ENCODE peak calls at places on chromosomes 6 and 20, in four cellular contexts. One of them, this sample, is unnamed.

GRCh38 chr6:2819891-2820814 is 21.5 kb downstream of the SERPINB1 start:
- DNase-seq in cardiac muscle cell: no peak
- DNase-seq in upper lobe of left lung: no peak
- DNase-seq in neural progenitor cell: no peak
- DNase-seq in this sample: no peak

GRCh38 chr6:68008445-68008844 is 626.6 kb upstream of the ADGRB3 start:
- DNase-seq in cardiac muscle cell: no peak
- DNase-seq in upper lobe of left lung: no peak
- DNase-seq in neural progenitor cell: no peak
- DNase-seq in this sample: no peak

GRCh38 chr20:1171461-1172093 is 13.2 kb downstream of the TMEM74B start:
- DNase-seq in cardiac muscle cell: peak
- DNase-seq in upper lobe of left lung: no peak
- DNase-seq in neural progenitor cell: peak
- DNase-seq in this sample: peak

GRCh38 chr6:170173416-170173990 is 117.4 kb downstream of the DLL1 start:
- DNase-seq in cardiac muscle cell: no peak
- DNase-seq in upper lobe of left lung: no peak
- DNase-seq in neural progenitor cell: no peak
- DNase-seq in this sample: peak

GRCh38 chr20:4369798-4370124 is 351.9 kb upstream of the PRND start:
- DNase-seq in cardiac muscle cell: no peak
- DNase-seq in upper lobe of left lung: no peak
- DNase-seq in neural progenitor cell: no peak
- DNase-seq in this sample: no peak

GRCh38 chr6:84921891-84922290 is 157.5 kb upstream of the TBX18 start:
- DNase-seq in cardiac muscle cell: no peak
- DNase-seq in upper lobe of left lung: no peak
- DNase-seq in neural progenitor cell: no peak
- DNase-seq in this sample: no peak

GRCh38 chr6:149884617-149885016 is 13.3 kb downstream of the RAET1E start:
- DNase-seq in cardiac muscle cell: no peak
- DNase-seq in upper lobe of left lung: peak
- DNase-seq in neural progenitor cell: no peak
- DNase-seq in this sample: no peak

GRCh38 chr6:160462551-160463109 is 114.5 kb downstream of the SLC22A3 start:
- DNase-seq in cardiac muscle cell: no peak
- DNase-seq in upper lobe of left lung: no peak
- DNase-seq in neural progenitor cell: no peak
- DNase-seq in this sample: no peak

GRCh38 chr20:1225263-1225728 is 548 bp upstream of the RAD21L1 start:
- DNase-seq in cardiac muscle cell: no peak
- DNase-seq in upper lobe of left lung: no peak
- DNase-seq in neural progenitor cell: no peak
- DNase-seq in this sample: no peak

GRCh38 chr20:11993886-11994466 is 76.3 kb downstream of the BTBD3 start:
- DNase-seq in cardiac muscle cell: no peak
- DNase-seq in upper lobe of left lung: no peak
- DNase-seq in neural progenitor cell: no peak
- DNase-seq in this sample: peak

GRCh38 chr20:54132612-54133433 is 41.0 kb downstream of the CYP24A1 start:
- DNase-seq in cardiac muscle cell: peak
- DNase-seq in upper lobe of left lung: no peak
- DNase-seq in neural progenitor cell: peak
- DNase-seq in this sample: peak

GRCh38 chr6:62393608-62394007 is 107.6 kb upstream of the KHDRBS2 start:
- DNase-seq in cardiac muscle cell: no peak
- DNase-seq in upper lobe of left lung: no peak
- DNase-seq in neural progenitor cell: peak
- DNase-seq in this sample: peak

GRCh38 chr6:27101824-27102223 is 145.7 kb upstream of the PRSS16 start:
- DNase-seq in cardiac muscle cell: no peak
- DNase-seq in upper lobe of left lung: no peak
- DNase-seq in neural progenitor cell: peak
- DNase-seq in this sample: no peak

GRCh38 chr6:11236351-11236750 is 3.9 kb upstream of the NEDD9 start:
- DNase-seq in cardiac muscle cell: peak
- DNase-seq in upper lobe of left lung: no peak
- DNase-seq in neural progenitor cell: no peak
- DNase-seq in this sample: no peak

GRCh38 chr6:143691155-143691554 is 13.4 kb downstream of the PHACTR2 start:
- DNase-seq in cardiac muscle cell: no peak
- DNase-seq in upper lobe of left lung: no peak
- DNase-seq in neural progenitor cell: no peak
- DNase-seq in this sample: no peak

GRCh38 chr6:332671-333070 is 40.4 kb downstream of the DUSP22 start:
- DNase-seq in cardiac muscle cell: no peak
- DNase-seq in upper lobe of left lung: no peak
- DNase-seq in neural progenitor cell: no peak
- DNase-seq in this sample: no peak

GRCh38 chr6:89430563-89430962 is 2.4 kb upstream of the ANKRD6 start:
- DNase-seq in cardiac muscle cell: peak
- DNase-seq in upper lobe of left lung: no peak
- DNase-seq in neural progenitor cell: peak
- DNase-seq in this sample: peak

GRCh38 chr6:1636971-1637871 is 27.5 kb downstream of the FOXC1 start:
- DNase-seq in cardiac muscle cell: no peak
- DNase-seq in upper lobe of left lung: peak
- DNase-seq in neural progenitor cell: no peak
- DNase-seq in this sample: peak

GRCh38 chr6:40343887-40344565 is 243.1 kb downstream of the LRFN2 start:
- DNase-seq in cardiac muscle cell: no peak
- DNase-seq in upper lobe of left lung: no peak
- DNase-seq in neural progenitor cell: peak
- DNase-seq in this sample: peak

GRCh38 chr6:83911278-83911677 is 51.8 kb downstream of the CYB5R4 start:
- DNase-seq in cardiac muscle cell: no peak
- DNase-seq in upper lobe of left lung: no peak
- DNase-seq in neural progenitor cell: no peak
- DNase-seq in this sample: no peak

GRCh38 chr6:82588859-82589412 is 225.3 kb downstream of the TPBG start:
- DNase-seq in cardiac muscle cell: no peak
- DNase-seq in upper lobe of left lung: no peak
- DNase-seq in neural progenitor cell: no peak
- DNase-seq in this sample: no peak

GRCh38 chr20:40777653-40778052 is 88.6 kb upstream of the MAFB start:
- DNase-seq in cardiac muscle cell: no peak
- DNase-seq in upper lobe of left lung: no peak
- DNase-seq in neural progenitor cell: no peak
- DNase-seq in this sample: no peak

GRCh38 chr6:113903666-113904330 is 46.7 kb downstream of the MARCKS start:
- DNase-seq in cardiac muscle cell: no peak
- DNase-seq in upper lobe of left lung: no peak
- DNase-seq in neural progenitor cell: no peak
- DNase-seq in this sample: peak

GRCh38 chr6:12134581-12134980 is 122.5 kb downstream of the HIVEP1 start:
- DNase-seq in cardiac muscle cell: no peak
- DNase-seq in upper lobe of left lung: no peak
- DNase-seq in neural progenitor cell: no peak
- DNase-seq in this sample: no peak

GRCh38 chr6:41771058-41771983 is 8.4 kb downstream of the FRS3 start:
- DNase-seq in cardiac muscle cell: no peak
- DNase-seq in upper lobe of left lung: peak
- DNase-seq in neural progenitor cell: no peak
- DNase-seq in this sample: no peak

GRCh38 chr6:37814374-37814773 is 5.2 kb upstream of the ZFAND3 start:
- DNase-seq in cardiac muscle cell: no peak
- DNase-seq in upper lobe of left lung: no peak
- DNase-seq in neural progenitor cell: no peak
- DNase-seq in this sample: no peak
- H3K27ac ChIP-seq in cardiac muscle cell: no peak
- H3K27ac ChIP-seq in upper lobe of left lung: no peak
- H3K27ac ChIP-seq in neural progenitor cell: no peak
- H3K27ac ChIP-seq in this sample: no peak

GRCh38 chr6:43658161-43658560 is 13.3 kb downstream of the RSPH9 start:
- DNase-seq in cardiac muscle cell: no peak
- DNase-seq in upper lobe of left lung: no peak
- DNase-seq in neural progenitor cell: no peak
- DNase-seq in this sample: no peak

DNA sequence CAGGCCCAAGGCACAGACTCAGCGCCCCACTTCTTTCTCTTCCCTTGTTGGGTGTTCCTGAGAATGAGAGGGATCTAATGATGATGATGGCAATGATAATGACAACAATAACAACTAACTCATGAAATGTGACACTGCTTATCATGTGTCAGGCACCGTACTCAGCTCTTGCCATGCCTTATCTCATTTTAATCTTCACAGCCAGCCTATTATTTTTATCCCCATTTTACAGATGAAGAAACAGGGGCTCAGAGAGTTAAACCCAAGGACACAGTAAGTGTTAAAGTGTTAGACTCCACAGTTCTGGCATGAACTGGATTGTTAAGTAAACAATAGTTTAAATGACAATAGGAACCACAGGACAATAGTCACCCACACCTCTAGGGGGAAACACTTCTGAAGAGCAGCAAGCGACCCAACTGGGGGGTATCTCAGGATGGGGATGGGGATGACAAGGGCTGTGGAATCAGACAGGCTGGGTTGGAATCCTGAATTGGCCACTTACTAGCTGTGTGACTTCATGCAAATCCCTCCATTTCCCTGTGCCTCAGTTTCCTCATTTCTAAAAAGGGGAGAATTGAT is 12.5 kb downstream of the RSPH9 start:
- DNase-seq in cardiac muscle cell: no peak
- DNase-seq in upper lobe of left lung: no peak
- DNase-seq in neural progenitor cell: no peak
- DNase-seq in this sample: no peak
- TF ChIP-seq CTCF in cardiac muscle cell: no peak
- TF ChIP-seq CTCF in upper lobe of left lung: no peak
- TF ChIP-seq CTCF in neural progenitor cell: no peak
- TF ChIP-seq CTCF in this sample: peak

GRCh38 chr6:13280253-13280652 is 48.1 kb downstream of the TBC1D7 start:
- DNase-seq in cardiac muscle cell: no peak
- DNase-seq in upper lobe of left lung: no peak
- DNase-seq in neural progenitor cell: no peak
- DNase-seq in this sample: no peak
- H3K27ac ChIP-seq in cardiac muscle cell: no peak
- H3K27ac ChIP-seq in upper lobe of left lung: no peak
- H3K27ac ChIP-seq in neural progenitor cell: no peak
- H3K27ac ChIP-seq in this sample: no peak

DNA sequence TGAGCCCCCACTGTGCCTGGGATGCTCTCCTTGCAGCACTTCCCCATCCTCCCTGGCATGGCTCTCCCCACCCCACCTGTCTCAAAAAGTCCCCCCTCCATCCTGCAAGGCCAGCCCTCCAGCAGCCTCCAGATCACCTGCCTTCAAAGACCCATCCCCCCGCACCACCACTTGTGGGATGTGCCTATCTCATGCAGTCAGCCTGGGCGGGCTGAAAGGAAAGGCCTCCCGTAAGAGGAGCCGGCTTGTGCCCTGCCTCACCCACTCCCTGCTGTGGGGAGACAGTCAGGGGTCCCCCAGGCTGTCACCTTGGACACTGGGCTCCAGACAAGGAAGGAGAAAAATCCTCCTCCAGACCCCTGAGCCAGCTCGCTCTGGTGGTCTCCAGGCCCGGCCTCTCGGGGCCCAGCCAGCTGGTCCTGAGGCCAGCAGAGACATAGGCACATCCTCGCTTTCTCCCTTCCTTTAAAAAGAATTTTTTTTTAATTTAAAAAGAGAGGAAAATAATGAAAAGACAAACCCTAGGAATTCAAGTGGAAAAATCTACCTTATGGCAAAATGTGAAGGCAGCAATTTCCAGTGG is 77.3 kb downstream of the GRM4 start:
- DNase-seq in cardiac muscle cell: no peak
- DNase-seq in upper lobe of left lung: no peak
- DNase-seq in neural progenitor cell: peak
- DNase-seq in this sample: peak
- TF ChIP-seq CTCF in cardiac muscle cell: no peak
- TF ChIP-seq CTCF in upper lobe of left lung: no peak
- TF ChIP-seq CTCF in neural progenitor cell: peak
- TF ChIP-seq CTCF in this sample: peak

GRCh38 chr6:157433678-157434081 is 52.7 kb downstream of the ZDHHC14 start:
- DNase-seq in cardiac muscle cell: no peak
- DNase-seq in upper lobe of left lung: no peak
- DNase-seq in neural progenitor cell: no peak
- DNase-seq in this sample: no peak
- H3K27ac ChIP-seq in cardiac muscle cell: no peak
- H3K27ac ChIP-seq in upper lobe of left lung: no peak
- H3K27ac ChIP-seq in neural progenitor cell: no peak
- H3K27ac ChIP-seq in this sample: no peak

GRCh38 chr6:13813621-13814175 is 659 bp downstream of the MCUR1 start:
- DNase-seq in cardiac muscle cell: peak
- DNase-seq in upper lobe of left lung: no peak
- DNase-seq in neural progenitor cell: peak
- DNase-seq in this sample: peak

GRCh38 chr6:13813011-13813410 is 1.3 kb downstream of the MCUR1 start:
- DNase-seq in cardiac muscle cell: no peak
- DNase-seq in upper lobe of left lung: no peak
- DNase-seq in neural progenitor cell: no peak
- DNase-seq in this sample: no peak

GRCh38 chr6:13814938-13815575 is 700 bp upstream of the MCUR1 start:
- DNase-seq in cardiac muscle cell: peak
- DNase-seq in upper lobe of left lung: no peak
- DNase-seq in neural progenitor cell: no peak
- DNase-seq in this sample: no peak

GRCh38 chr6:13812359-13812642 is 2.1 kb downstream of the MCUR1 start:
- DNase-seq in cardiac muscle cell: no peak
- DNase-seq in upper lobe of left lung: no peak
- DNase-seq in neural progenitor cell: no peak
- DNase-seq in this sample: no peak

GRCh38 chr6:13814176-13814937 is at the start of gene MCUR1:
- DNase-seq in cardiac muscle cell: peak
- DNase-seq in upper lobe of left lung: peak
- DNase-seq in neural progenitor cell: peak
- DNase-seq in this sample: peak
- TF ChIP-seq CTCF in cardiac muscle cell: peak
- TF ChIP-seq CTCF in upper lobe of left lung: no peak
- TF ChIP-seq CTCF in neural progenitor cell: peak
- TF ChIP-seq CTCF in this sample: peak

DNA sequence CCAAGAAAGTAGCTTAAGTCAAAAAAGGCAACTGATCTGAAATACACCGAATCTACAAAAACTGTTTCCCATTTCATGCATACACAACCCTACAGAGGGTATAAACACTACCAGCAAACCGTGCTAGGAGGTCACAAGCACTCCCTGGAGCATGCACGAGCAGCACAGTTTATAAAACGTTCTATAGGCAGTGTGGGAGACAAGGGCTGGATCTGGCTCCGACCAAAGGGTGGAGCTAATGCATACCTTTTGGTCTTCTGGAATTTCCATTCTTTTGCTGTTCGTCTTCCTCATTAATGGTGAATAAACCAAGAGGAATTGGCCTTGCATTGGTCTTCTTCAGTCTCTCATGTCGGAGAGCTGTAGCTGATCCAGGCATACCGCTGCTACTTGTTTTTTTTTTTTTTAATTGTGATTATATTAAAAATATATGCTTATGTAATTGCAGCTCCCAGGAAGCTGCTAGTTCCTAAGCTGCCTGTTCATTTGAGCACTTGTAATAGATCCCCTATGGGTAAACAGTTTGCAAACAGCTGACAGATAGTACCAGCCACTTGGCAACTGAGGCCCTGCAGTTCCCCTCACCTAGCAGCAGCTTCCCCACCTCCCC is 24.5 kb downstream of the MAP7 start:
- DNase-seq in cardiac muscle cell: no peak
- DNase-seq in upper lobe of left lung: no peak
- DNase-seq in neural progenitor cell: peak
- DNase-seq in this sample: peak
- H3K27ac ChIP-seq in cardiac muscle cell: no peak
- H3K27ac ChIP-seq in upper lobe of left lung: no peak
- H3K27ac ChIP-seq in neural progenitor cell: peak
- H3K27ac ChIP-seq in this sample: no peak